ENCODE peak calls at places on chromosomes 11 and 22, in ten cellular contexts. One of them, this sample, is unnamed.
A peak's percentile ranks its signal among the peaks of the same experiment; 100 is the strongest.

GRCh38 chr11:118343981-118344521 is at the start of gene CD3G:
- DNase-seq in activated naive CD4-positive, alpha-beta T cell treated with Interleukin-2 at 50 U/mL for 16 hours: peak; percentile 75
- DNase-seq in stimulated activated CD4-positive, alpha-beta T cell treated with anti-CD3 and anti-CD28 coated beads, Interleukin-12 subunit alpha, Interleukin-12 subunit beta, amount 100 ng/mL, for 24 hours: peak; percentile 61
- DNase-seq in ACHN: no peak
- DNase-seq in heart right ventricle: no peak
- DNase-seq in HAP-1: no peak
- DNase-seq in Caki2: no peak
- DNase-seq in nephron progenitor cell: no peak
- DNase-seq in NCI-H1105: no peak
- DNase-seq in NCI-H460: no peak
- DNase-seq in this sample: peak; percentile 76

GRCh38 chr11:83195176-83195531 is 1.6 kb downstream of the ANKRD42 start:
- DNase-seq in heart right ventricle: no peak
- DNase-seq in stimulated activated CD4-positive, alpha-beta T cell treated with anti-CD3 and anti-CD28 coated beads, Interleukin-12 subunit alpha, Interleukin-12 subunit beta, amount 100 ng/mL, for 24 hours: no peak
- DNase-seq in HAP-1: no peak
- DNase-seq in Caki2: peak; percentile 10
- DNase-seq in nephron progenitor cell: no peak
- DNase-seq in ACHN: peak; percentile 7
- DNase-seq in NCI-H1105: no peak
- DNase-seq in NCI-H460: no peak
- DNase-seq in activated naive CD4-positive, alpha-beta T cell treated with Interleukin-2 at 50 U/mL for 16 hours: no peak
- DNase-seq in this sample: no peak

GRCh38 chr22:41772198-41772597 is 28.3 kb upstream of the CCDC134 start:
- DNase-seq in ACHN: no peak
- DNase-seq in activated naive CD4-positive, alpha-beta T cell treated with Interleukin-2 at 50 U/mL for 16 hours: no peak
- DNase-seq in stimulated activated CD4-positive, alpha-beta T cell treated with anti-CD3 and anti-CD28 coated beads, Interleukin-12 subunit alpha, Interleukin-12 subunit beta, amount 100 ng/mL, for 24 hours: no peak
- DNase-seq in heart right ventricle: no peak
- DNase-seq in nephron progenitor cell: no peak
- DNase-seq in NCI-H1105: no peak
- DNase-seq in HAP-1: no peak
- DNase-seq in Caki2: peak; percentile 36
- DNase-seq in NCI-H460: no peak
- DNase-seq in this sample: no peak

GRCh38 chr11:117992136-117992535 is 5.9 kb downstream of the IL10RA start:
- DNase-seq in ACHN: no peak
- DNase-seq in nephron progenitor cell: no peak
- DNase-seq in stimulated activated CD4-positive, alpha-beta T cell treated with anti-CD3 and anti-CD28 coated beads, Interleukin-12 subunit alpha, Interleukin-12 subunit beta, amount 100 ng/mL, for 24 hours: no peak
- DNase-seq in Caki2: no peak
- DNase-seq in activated naive CD4-positive, alpha-beta T cell treated with Interleukin-2 at 50 U/mL for 16 hours: no peak
- DNase-seq in NCI-H1105: no peak
- DNase-seq in heart right ventricle: no peak
- DNase-seq in HAP-1: no peak
- DNase-seq in NCI-H460: no peak
- DNase-seq in this sample: no peak

GRCh38 chr11:12968101-12968500 is 41.0 kb upstream of the RASSF10 start:
- DNase-seq in heart right ventricle: no peak
- DNase-seq in Caki2: peak; percentile 79
- DNase-seq in NCI-H1105: no peak
- DNase-seq in HAP-1: no peak
- DNase-seq in NCI-H460: no peak
- DNase-seq in activated naive CD4-positive, alpha-beta T cell treated with Interleukin-2 at 50 U/mL for 16 hours: no peak
- DNase-seq in ACHN: no peak
- DNase-seq in stimulated activated CD4-positive, alpha-beta T cell treated with anti-CD3 and anti-CD28 coated beads, Interleukin-12 subunit alpha, Interleukin-12 subunit beta, amount 100 ng/mL, for 24 hours: no peak
- DNase-seq in nephron progenitor cell: no peak
- DNase-seq in this sample: no peak

GRCh38 chr11:134453441-134453840 is 41.4 kb upstream of the B3GAT1 start:
- DNase-seq in ACHN: no peak
- DNase-seq in activated naive CD4-positive, alpha-beta T cell treated with Interleukin-2 at 50 U/mL for 16 hours: no peak
- DNase-seq in HAP-1: no peak
- DNase-seq in nephron progenitor cell: no peak
- DNase-seq in NCI-H1105: no peak
- DNase-seq in heart right ventricle: no peak
- DNase-seq in Caki2: no peak
- DNase-seq in stimulated activated CD4-positive, alpha-beta T cell treated with anti-CD3 and anti-CD28 coated beads, Interleukin-12 subunit alpha, Interleukin-12 subunit beta, amount 100 ng/mL, for 24 hours: no peak
- DNase-seq in NCI-H460: no peak
- DNase-seq in this sample: no peak

GRCh38 chr22:45571089-45571488 is 68.4 kb downstream of the FBLN1 start:
- DNase-seq in heart right ventricle: no peak
- DNase-seq in ACHN: no peak
- DNase-seq in NCI-H460: no peak
- DNase-seq in NCI-H1105: no peak
- DNase-seq in stimulated activated CD4-positive, alpha-beta T cell treated with anti-CD3 and anti-CD28 coated beads, Interleukin-12 subunit alpha, Interleukin-12 subunit beta, amount 100 ng/mL, for 24 hours: no peak
- DNase-seq in nephron progenitor cell: no peak
- DNase-seq in activated naive CD4-positive, alpha-beta T cell treated with Interleukin-2 at 50 U/mL for 16 hours: no peak
- DNase-seq in HAP-1: no peak
- DNase-seq in Caki2: no peak
- DNase-seq in this sample: no peak

GRCh38 chr11:2114430-2115241 is 24.6 kb downstream of the IGF2 start:
- DNase-seq in stimulated activated CD4-positive, alpha-beta T cell treated with anti-CD3 and anti-CD28 coated beads, Interleukin-12 subunit alpha, Interleukin-12 subunit beta, amount 100 ng/mL, for 24 hours: no peak
- DNase-seq in activated naive CD4-positive, alpha-beta T cell treated with Interleukin-2 at 50 U/mL for 16 hours: no peak
- DNase-seq in HAP-1: no peak
- DNase-seq in Caki2: no peak
- DNase-seq in NCI-H460: no peak
- DNase-seq in nephron progenitor cell: no peak
- DNase-seq in heart right ventricle: no peak
- DNase-seq in ACHN: no peak
- DNase-seq in NCI-H1105: no peak
- DNase-seq in this sample: no peak

GRCh38 chr11:23236846-23237550 is 376.7 kb upstream of the CCDC179 start:
- DNase-seq in HAP-1: no peak
- DNase-seq in ACHN: no peak
- DNase-seq in nephron progenitor cell: no peak
- DNase-seq in NCI-H460: no peak
- DNase-seq in Caki2: no peak
- DNase-seq in stimulated activated CD4-positive, alpha-beta T cell treated with anti-CD3 and anti-CD28 coated beads, Interleukin-12 subunit alpha, Interleukin-12 subunit beta, amount 100 ng/mL, for 24 hours: no peak
- DNase-seq in activated naive CD4-positive, alpha-beta T cell treated with Interleukin-2 at 50 U/mL for 16 hours: no peak
- DNase-seq in heart right ventricle: no peak
- DNase-seq in NCI-H1105: no peak
- DNase-seq in this sample: no peak

GRCh38 chr11:104432526-104432925 is 268.6 kb upstream of the PDGFD start:
- DNase-seq in NCI-H1105: no peak
- DNase-seq in activated naive CD4-positive, alpha-beta T cell treated with Interleukin-2 at 50 U/mL for 16 hours: no peak
- DNase-seq in NCI-H460: no peak
- DNase-seq in nephron progenitor cell: no peak
- DNase-seq in stimulated activated CD4-positive, alpha-beta T cell treated with anti-CD3 and anti-CD28 coated beads, Interleukin-12 subunit alpha, Interleukin-12 subunit beta, amount 100 ng/mL, for 24 hours: no peak
- DNase-seq in Caki2: no peak
- DNase-seq in heart right ventricle: no peak
- DNase-seq in ACHN: no peak
- DNase-seq in HAP-1: no peak
- DNase-seq in this sample: no peak

GRCh38 chr11:94650756-94651155 is 83.6 kb downstream of the PIWIL4 start:
- DNase-seq in activated naive CD4-positive, alpha-beta T cell treated with Interleukin-2 at 50 U/mL for 16 hours: no peak
- DNase-seq in NCI-H460: no peak
- DNase-seq in HAP-1: no peak
- DNase-seq in NCI-H1105: no peak
- DNase-seq in stimulated activated CD4-positive, alpha-beta T cell treated with anti-CD3 and anti-CD28 coated beads, Interleukin-12 subunit alpha, Interleukin-12 subunit beta, amount 100 ng/mL, for 24 hours: no peak
- DNase-seq in nephron progenitor cell: no peak
- DNase-seq in Caki2: no peak
- DNase-seq in heart right ventricle: peak; percentile 62
- DNase-seq in ACHN: no peak
- DNase-seq in this sample: no peak

GRCh38 chr22:31926969-31927368 is 17.4 kb upstream of the YWHAH start:
- DNase-seq in ACHN: no peak
- DNase-seq in Caki2: no peak
- DNase-seq in activated naive CD4-positive, alpha-beta T cell treated with Interleukin-2 at 50 U/mL for 16 hours: no peak
- DNase-seq in nephron progenitor cell: no peak
- DNase-seq in HAP-1: no peak
- DNase-seq in NCI-H1105: no peak
- DNase-seq in NCI-H460: no peak
- DNase-seq in heart right ventricle: no peak
- DNase-seq in stimulated activated CD4-positive, alpha-beta T cell treated with anti-CD3 and anti-CD28 coated beads, Interleukin-12 subunit alpha, Interleukin-12 subunit beta, amount 100 ng/mL, for 24 hours: no peak
- DNase-seq in this sample: no peak

GRCh38 chr11:48081151-48082010 is 101.0 kb downstream of the PTPRJ start:
- DNase-seq in stimulated activated CD4-positive, alpha-beta T cell treated with anti-CD3 and anti-CD28 coated beads, Interleukin-12 subunit alpha, Interleukin-12 subunit beta, amount 100 ng/mL, for 24 hours: no peak
- DNase-seq in Caki2: peak; percentile 71
- DNase-seq in activated naive CD4-positive, alpha-beta T cell treated with Interleukin-2 at 50 U/mL for 16 hours: no peak
- DNase-seq in NCI-H1105: no peak
- DNase-seq in nephron progenitor cell: no peak
- DNase-seq in HAP-1: no peak
- DNase-seq in ACHN: peak; percentile 84
- DNase-seq in heart right ventricle: peak; percentile 69
- DNase-seq in NCI-H460: no peak
- DNase-seq in this sample: no peak

GRCh38 chr11:2807276-2807681 is 78.3 kb downstream of the CDKN1C start:
- DNase-seq in stimulated activated CD4-positive, alpha-beta T cell treated with anti-CD3 and anti-CD28 coated beads, Interleukin-12 subunit alpha, Interleukin-12 subunit beta, amount 100 ng/mL, for 24 hours: no peak
- DNase-seq in ACHN: no peak
- DNase-seq in activated naive CD4-positive, alpha-beta T cell treated with Interleukin-2 at 50 U/mL for 16 hours: no peak
- DNase-seq in nephron progenitor cell: no peak
- DNase-seq in NCI-H1105: no peak
- DNase-seq in heart right ventricle: peak; percentile 78
- DNase-seq in NCI-H460: no peak
- DNase-seq in HAP-1: no peak
- DNase-seq in Caki2: no peak
- DNase-seq in this sample: no peak

GRCh38 chr11:101323997-101324396 is 194.4 kb upstream of the PGR start:
- DNase-seq in NCI-H1105: no peak
- DNase-seq in activated naive CD4-positive, alpha-beta T cell treated with Interleukin-2 at 50 U/mL for 16 hours: no peak
- DNase-seq in heart right ventricle: no peak
- DNase-seq in nephron progenitor cell: no peak
- DNase-seq in NCI-H460: no peak
- DNase-seq in ACHN: no peak
- DNase-seq in HAP-1: no peak
- DNase-seq in stimulated activated CD4-positive, alpha-beta T cell treated with anti-CD3 and anti-CD28 coated beads, Interleukin-12 subunit alpha, Interleukin-12 subunit beta, amount 100 ng/mL, for 24 hours: no peak
- DNase-seq in Caki2: no peak
- DNase-seq in this sample: no peak

GRCh38 chr22:32355760-32356159 is 1.9 kb upstream of the RFPL3 start:
- DNase-seq in activated naive CD4-positive, alpha-beta T cell treated with Interleukin-2 at 50 U/mL for 16 hours: no peak
- DNase-seq in NCI-H460: peak; percentile 1
- DNase-seq in nephron progenitor cell: no peak
- DNase-seq in HAP-1: no peak
- DNase-seq in NCI-H1105: no peak
- DNase-seq in stimulated activated CD4-positive, alpha-beta T cell treated with anti-CD3 and anti-CD28 coated beads, Interleukin-12 subunit alpha, Interleukin-12 subunit beta, amount 100 ng/mL, for 24 hours: no peak
- DNase-seq in ACHN: peak; percentile 26
- DNase-seq in heart right ventricle: no peak
- DNase-seq in Caki2: peak; percentile 28
- DNase-seq in this sample: no peak

GRCh38 chr11:78406568-78407196 is 10.9 kb downstream of the GAB2 start:
- DNase-seq in NCI-H460: no peak
- DNase-seq in HAP-1: no peak
- DNase-seq in activated naive CD4-positive, alpha-beta T cell treated with Interleukin-2 at 50 U/mL for 16 hours: no peak
- DNase-seq in nephron progenitor cell: no peak
- DNase-seq in stimulated activated CD4-positive, alpha-beta T cell treated with anti-CD3 and anti-CD28 coated beads, Interleukin-12 subunit alpha, Interleukin-12 subunit beta, amount 100 ng/mL, for 24 hours: no peak
- DNase-seq in ACHN: no peak
- DNase-seq in NCI-H1105: no peak
- DNase-seq in Caki2: peak; percentile 26
- DNase-seq in heart right ventricle: no peak
- DNase-seq in this sample: no peak

GRCh38 chr11:117449111-117449693 is 121.5 kb downstream of the CEP164 start:
- DNase-seq in Caki2: no peak
- DNase-seq in nephron progenitor cell: no peak
- DNase-seq in NCI-H1105: no peak
- DNase-seq in stimulated activated CD4-positive, alpha-beta T cell treated with anti-CD3 and anti-CD28 coated beads, Interleukin-12 subunit alpha, Interleukin-12 subunit beta, amount 100 ng/mL, for 24 hours: no peak
- DNase-seq in ACHN: no peak
- DNase-seq in HAP-1: no peak
- DNase-seq in heart right ventricle: no peak
- DNase-seq in NCI-H460: no peak
- DNase-seq in activated naive CD4-positive, alpha-beta T cell treated with Interleukin-2 at 50 U/mL for 16 hours: no peak
- DNase-seq in this sample: no peak

GRCh38 chr11:4826425-4826824 is 5.3 kb downstream of the OR51F2 start:
- DNase-seq in stimulated activated CD4-positive, alpha-beta T cell treated with anti-CD3 and anti-CD28 coated beads, Interleukin-12 subunit alpha, Interleukin-12 subunit beta, amount 100 ng/mL, for 24 hours: no peak
- DNase-seq in ACHN: peak; percentile 3
- DNase-seq in nephron progenitor cell: no peak
- DNase-seq in NCI-H460: no peak
- DNase-seq in Caki2: no peak
- DNase-seq in HAP-1: no peak
- DNase-seq in heart right ventricle: no peak
- DNase-seq in NCI-H1105: no peak
- DNase-seq in activated naive CD4-positive, alpha-beta T cell treated with Interleukin-2 at 50 U/mL for 16 hours: no peak
- DNase-seq in this sample: no peak

GRCh38 chr11:104320956-104321355 is 157.0 kb upstream of the PDGFD start:
- DNase-seq in HAP-1: no peak
- DNase-seq in heart right ventricle: no peak
- DNase-seq in NCI-H1105: no peak
- DNase-seq in nephron progenitor cell: no peak
- DNase-seq in stimulated activated CD4-positive, alpha-beta T cell treated with anti-CD3 and anti-CD28 coated beads, Interleukin-12 subunit alpha, Interleukin-12 subunit beta, amount 100 ng/mL, for 24 hours: no peak
- DNase-seq in NCI-H460: no peak
- DNase-seq in ACHN: no peak
- DNase-seq in Caki2: no peak
- DNase-seq in activated naive CD4-positive, alpha-beta T cell treated with Interleukin-2 at 50 U/mL for 16 hours: no peak
- DNase-seq in this sample: no peak

GRCh38 chr11:13928566-13929251 is 33.8 kb upstream of the SPON1 start:
- DNase-seq in NCI-H460: peak; percentile 12
- DNase-seq in nephron progenitor cell: peak; percentile 34
- DNase-seq in heart right ventricle: no peak
- DNase-seq in activated naive CD4-positive, alpha-beta T cell treated with Interleukin-2 at 50 U/mL for 16 hours: no peak
- DNase-seq in Caki2: peak; percentile 86
- DNase-seq in NCI-H1105: no peak
- DNase-seq in ACHN: peak; percentile 40
- DNase-seq in HAP-1: no peak
- DNase-seq in stimulated activated CD4-positive, alpha-beta T cell treated with anti-CD3 and anti-CD28 coated beads, Interleukin-12 subunit alpha, Interleukin-12 subunit beta, amount 100 ng/mL, for 24 hours: no peak
- DNase-seq in this sample: no peak

GRCh38 chr11:36376315-36376887 is 80.3 kb downstream of the PRR5L start:
- DNase-seq in ACHN: peak; percentile 49
- DNase-seq in HAP-1: peak; percentile 50
- DNase-seq in NCI-H460: no peak
- DNase-seq in activated naive CD4-positive, alpha-beta T cell treated with Interleukin-2 at 50 U/mL for 16 hours: no peak
- DNase-seq in stimulated activated CD4-positive, alpha-beta T cell treated with anti-CD3 and anti-CD28 coated beads, Interleukin-12 subunit alpha, Interleukin-12 subunit beta, amount 100 ng/mL, for 24 hours: no peak
- DNase-seq in Caki2: no peak
- DNase-seq in nephron progenitor cell: peak; percentile 63
- DNase-seq in heart right ventricle: peak; percentile 51
- DNase-seq in NCI-H1105: no peak
- DNase-seq in this sample: no peak

GRCh38 chr11:58577441-58578135 is 1.3 kb upstream of the ZFP91 start:
- DNase-seq in heart right ventricle: peak; percentile 38
- DNase-seq in Caki2: peak; percentile 59
- DNase-seq in stimulated activated CD4-positive, alpha-beta T cell treated with anti-CD3 and anti-CD28 coated beads, Interleukin-12 subunit alpha, Interleukin-12 subunit beta, amount 100 ng/mL, for 24 hours: peak; percentile 55
- DNase-seq in ACHN: peak; percentile 69
- DNase-seq in NCI-H460: peak; percentile 14
- DNase-seq in NCI-H1105: peak; percentile 53
- DNase-seq in nephron progenitor cell: peak; percentile 47
- DNase-seq in HAP-1: peak; percentile 48
- DNase-seq in activated naive CD4-positive, alpha-beta T cell treated with Interleukin-2 at 50 U/mL for 16 hours: peak; percentile 84
- DNase-seq in this sample: peak; percentile 74

GRCh38 chr22:20750461-20751184 is 23.3 kb upstream of the SERPIND1 start:
- DNase-seq in NCI-H460: peak; percentile 55
- DNase-seq in stimulated activated CD4-positive, alpha-beta T cell treated with anti-CD3 and anti-CD28 coated beads, Interleukin-12 subunit alpha, Interleukin-12 subunit beta, amount 100 ng/mL, for 24 hours: peak; percentile 24
- DNase-seq in nephron progenitor cell: no peak
- DNase-seq in activated naive CD4-positive, alpha-beta T cell treated with Interleukin-2 at 50 U/mL for 16 hours: peak; percentile 45
- DNase-seq in HAP-1: no peak
- DNase-seq in NCI-H1105: peak; percentile 10
- DNase-seq in heart right ventricle: peak; percentile 56
- DNase-seq in Caki2: peak; percentile 62
- DNase-seq in ACHN: peak; percentile 74
- DNase-seq in this sample: peak; percentile 15

GRCh38 chr11:117458275-117459120 is 130.8 kb downstream of the CEP164 start:
- DNase-seq in HAP-1: no peak
- DNase-seq in stimulated activated CD4-positive, alpha-beta T cell treated with anti-CD3 and anti-CD28 coated beads, Interleukin-12 subunit alpha, Interleukin-12 subunit beta, amount 100 ng/mL, for 24 hours: peak; percentile 26
- DNase-seq in NCI-H460: no peak
- DNase-seq in nephron progenitor cell: no peak
- DNase-seq in ACHN: no peak
- DNase-seq in heart right ventricle: no peak
- DNase-seq in NCI-H1105: no peak
- DNase-seq in activated naive CD4-positive, alpha-beta T cell treated with Interleukin-2 at 50 U/mL for 16 hours: peak; percentile 43
- DNase-seq in Caki2: no peak
- DNase-seq in this sample: no peak

GRCh38 chr11:17542249-17542648 is 2.0 kb downstream of the USH1C start:
- DNase-seq in nephron progenitor cell: no peak
- DNase-seq in ACHN: peak; percentile 28
- DNase-seq in activated naive CD4-positive, alpha-beta T cell treated with Interleukin-2 at 50 U/mL for 16 hours: no peak
- DNase-seq in HAP-1: no peak
- DNase-seq in Caki2: peak; percentile 19
- DNase-seq in heart right ventricle: no peak
- DNase-seq in NCI-H1105: no peak
- DNase-seq in NCI-H460: no peak
- DNase-seq in stimulated activated CD4-positive, alpha-beta T cell treated with anti-CD3 and anti-CD28 coated beads, Interleukin-12 subunit alpha, Interleukin-12 subunit beta, amount 100 ng/mL, for 24 hours: no peak
- DNase-seq in this sample: no peak

This sample was measured in T-cell.